ENCODE peak calls at places on chromosomes 13 and 19, in eight cellular contexts. L is endothelial cell of umbilical vein, M is lower leg skin, V is tibial nerve, Z is Peyer's patch, J is suprapubic skin, D is IMR-90, Q is prostate gland. E is an unnamed sample.

GRCh38 chr19:13117772-13118423 is at the start of gene NACC1:
- DNase-seq in D (peak; percentile 82), J (peak; percentile 90), Q (peak; percentile 85), V (peak; percentile 71), Z (peak; percentile 94), M (peak; percentile 96), L (peak; percentile 87), E (peak; percentile 87)

GRCh38 chr19:3712663-3713531 is 4.7 kb downstream of the TJP3 start:
- DNase-seq in D (no peak), Q (peak; percentile 23), Z (peak; percentile 75), M (no peak), J (no peak), L (no peak), V (no peak), E (no peak)

GRCh38 chr13:40789275-40790231 is at the start of gene SLC25A15:
- DNase-seq in M (peak; percentile 92), L (peak; percentile 82), J (peak; percentile 83), D (peak; percentile 72), Z (peak; percentile 90), V (peak; percentile 50), Q (peak; percentile 31), E (peak; percentile 58)

GRCh38 chr19:38647966-38648788 is 728 bp downstream of the ACTN4 start:
- DNase-seq in L (peak; percentile 34), M (no peak), V (no peak), Q (no peak), Z (no peak), J (no peak), D (no peak), E (no peak)

GRCh38 chr19:45166723-45167252 is 6.0 kb upstream of the NKPD1 start:
- DNase-seq in M (no peak), V (no peak), Z (no peak), J (no peak), D (no peak), Q (no peak), L (no peak), E (no peak)

GRCh38 chr13:51603716-51604115 is 19.5 kb downstream of the WDFY2 start:
- DNase-seq in Z (no peak), D (no peak), J (no peak), Q (no peak), L (no peak), V (no peak), M (no peak), E (no peak)

GRCh38 chr19:33175886-33176669 is 18.1 kb upstream of the LRP3 start:
- DNase-seq in Z (no peak), M (peak; percentile 91), L (no peak), Q (no peak), J (no peak), D (peak; percentile 30), V (no peak), E (peak; percentile 82)

GRCh38 chr19:13031917-13032623 is 36.8 kb downstream of the NFIX start:
- DNase-seq in J (no peak), Z (no peak), M (no peak), L (no peak), Q (no peak), V (no peak), D (peak; percentile 58), E (no peak)

GRCh38 chr19:31141301-31141700 is 207.9 kb downstream of the TSHZ3 start:
- DNase-seq in M (peak; percentile 60), J (no peak), Q (no peak), V (no peak), D (no peak), L (no peak), Z (no peak), E (no peak)

DNA sequence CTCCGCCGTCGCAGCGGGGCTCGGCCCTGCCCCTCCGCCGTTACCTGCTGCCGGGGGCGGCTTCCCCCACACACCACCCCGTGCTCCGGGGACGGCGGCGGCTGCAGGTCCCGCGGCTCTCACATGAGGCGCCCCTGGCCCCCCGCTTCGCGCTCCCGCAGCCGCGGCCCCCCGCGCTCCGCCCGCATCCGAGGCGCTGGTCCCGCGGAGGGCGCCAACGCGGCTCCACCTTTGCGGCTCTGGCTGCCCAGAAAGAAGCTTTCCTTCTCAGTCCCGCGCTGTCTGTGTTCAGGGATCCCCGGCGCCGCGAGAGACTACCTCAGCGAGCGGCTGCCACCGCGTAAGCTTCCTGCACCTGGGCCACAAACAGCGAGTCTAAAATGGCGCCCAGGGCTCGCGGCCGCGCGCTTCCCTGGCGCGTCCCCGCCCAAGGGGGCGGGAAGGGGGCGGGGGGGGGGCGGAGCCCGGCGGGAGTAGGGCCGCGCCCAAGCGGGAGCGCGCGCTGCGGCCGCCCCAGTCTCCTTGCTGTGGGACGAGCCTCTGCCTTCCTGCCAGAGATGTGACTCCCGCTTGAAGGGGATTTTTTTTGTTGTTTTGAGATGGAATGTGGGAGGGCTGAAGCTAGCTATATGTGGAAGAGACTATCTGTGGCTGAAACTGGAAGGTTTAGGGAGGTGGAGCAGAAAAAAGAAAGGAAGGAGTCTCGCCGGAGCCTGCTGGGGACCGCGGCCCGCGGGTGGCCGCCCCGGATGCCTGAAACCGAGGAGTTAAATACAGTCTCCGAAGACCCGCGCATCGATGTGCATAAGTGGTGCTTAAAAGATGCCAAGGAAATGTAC is at the start of gene FBXL3:
- DNase-seq in V (peak; percentile 64), L (peak; percentile 73), J (peak; percentile 87), D (peak; percentile 94), M (peak; percentile 95), Q (peak; percentile 85), Z (peak; percentile 92), E (peak; percentile 61)
- TF ChIP-seq POLR2A in V (peak; percentile 44), L (no peak), J (peak; percentile 24), D (peak; percentile 53), M (no peak), Q (peak; percentile 67), Z (peak; percentile 74), E (peak; percentile 46)

GRCh38 chr19:1009976-1010538 is 9.8 kb downstream of the GRIN3B start:
- DNase-seq in V (no peak), L (no peak), D (no peak), M (no peak), Q (no peak), J (no peak), Z (no peak), E (no peak)
- TF ChIP-seq POLR2A in V (no peak), L (no peak), D (no peak), M (no peak), Q (no peak), J (no peak), Z (no peak), E (no peak)

GRCh38 chr19:36144624-36145023 is 4.8 kb downstream of the CAPNS1 start:
- DNase-seq in D (no peak), V (no peak), J (no peak), M (no peak), Z (no peak), Q (no peak), L (no peak), E (no peak)
- TF ChIP-seq POLR2A in D (no peak), V (no peak), J (no peak), M (no peak), Z (no peak), Q (no peak), L (no peak), E (no peak)

GRCh38 chr13:28494861-28495585 is at the start of gene FLT1:
- DNase-seq in J (no peak), D (peak; percentile 38), V (no peak), Q (no peak), M (peak; percentile 88), L (peak; percentile 74), Z (no peak), E (no peak)
- TF ChIP-seq POLR2A in J (no peak), D (peak; percentile 64), V (no peak), Q (no peak), M (no peak), L (peak; percentile 90), Z (no peak), E (no peak)

GRCh38 chr13:114056205-114057013 is 76.0 kb downstream of the RASA3 start:
- DNase-seq in Q (no peak), J (no peak), L (no peak), D (no peak), M (no peak), Z (no peak), V (no peak), E (no peak)
- TF ChIP-seq POLR2A in Q (no peak), J (no peak), L (no peak), D (no peak), M (no peak), Z (no peak), V (no peak), E (no peak)

GRCh38 chr19:18001837-18002345 is 6.1 kb upstream of the ARRDC2 start:
- DNase-seq in Q (no peak), D (no peak), M (no peak), V (no peak), L (no peak), Z (no peak), J (no peak), E (no peak)

GRCh38 chr19:18000480-18000980 is 7.4 kb upstream of the ARRDC2 start:
- DNase-seq in Q (no peak), D (no peak), L (no peak), J (no peak), V (no peak), Z (no peak), M (no peak), E (no peak)

GRCh38 chr19:17999685-18000479 is 8.1 kb upstream of the ARRDC2 start:
- DNase-seq in M (no peak), V (no peak), L (no peak), Q (no peak), D (no peak), Z (no peak), J (no peak), E (no peak)

GRCh38 chr19:18000981-18001836 is 6.8 kb upstream of the ARRDC2 start:
- DNase-seq in M (peak; percentile 98), L (peak; percentile 82), D (peak; percentile 73), Q (peak; percentile 93), V (peak; percentile 85), Z (peak; percentile 98), J (peak; percentile 96), E (peak; percentile 82)

DNA sequence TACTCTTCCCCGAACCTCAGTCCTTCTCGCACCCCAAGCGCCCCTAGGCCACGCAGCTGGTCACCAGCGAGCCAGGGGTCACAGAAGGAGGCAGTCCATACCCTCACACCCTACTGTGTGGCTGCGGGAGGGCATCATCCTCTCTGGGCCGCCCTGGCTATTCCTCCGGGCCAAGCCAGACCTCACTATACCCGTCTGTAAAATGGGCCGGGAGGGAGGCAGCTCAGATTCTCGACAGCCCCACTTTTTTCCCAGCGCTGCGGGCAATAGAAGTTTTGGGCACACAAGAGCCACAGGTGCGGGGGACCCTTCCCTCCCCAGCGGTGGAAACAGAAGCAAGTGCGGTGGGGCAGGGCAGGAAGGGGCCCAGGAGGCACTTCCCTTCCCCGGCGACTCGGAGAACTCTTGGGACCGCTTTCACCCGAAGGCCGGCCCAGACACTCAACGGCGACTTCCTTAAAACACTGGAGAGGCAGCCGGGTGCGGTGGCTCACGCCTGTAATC is 5.6 kb upstream of the ARRDC2 start:
- DNase-seq in V (no peak), Z (peak; percentile 82), D (no peak), J (no peak), M (no peak), Q (no peak), L (no peak), E (no peak)
- TF ChIP-seq POLR2A in V (no peak), Z (no peak), D (no peak), J (no peak), M (no peak), Q (no peak), L (no peak), E (no peak)

GRCh38 chr19:16143399-16144215 is at the start of gene HSH2D:
- DNase-seq in V (no peak), Z (peak; percentile 98), D (no peak), L (no peak), J (no peak), M (peak; percentile 89), Q (peak; percentile 71), E (no peak)
- TF ChIP-seq POLR2A in V (no peak), Z (peak; percentile 76), D (no peak), L (no peak), J (no peak), M (no peak), Q (peak; percentile 26), E (no peak)

GRCh38 chr19:7629347-7630054 is at the start of the genes PET100 and XAB2:
- DNase-seq in Q (peak; percentile 99), Z (peak; percentile 99), L (peak; percentile 99), D (peak; percentile 99), J (peak; percentile 99), M (peak; percentile 99), V (peak; percentile 94), E (peak; percentile 98)
- TF ChIP-seq POLR2A in Q (peak; percentile 50), Z (peak; percentile 34), L (no peak), D (peak; percentile 89), J (no peak), M (no peak), V (no peak), E (peak; percentile 39)

E was measured in A549.